ENCODE peak calls at places on chromosomes 6 and 20, in four cellular contexts. G, L, Q and S are unnamed samples.

GRCh38 chr6:74826318-74826717 is 379.5 kb downstream of the COL12A1 start:
- DNase-seq in G (no peak), L (no peak), Q (peak), S (no peak)

GRCh38 chr6:130906736-130907381 is 79.7 kb downstream of the SMLR1 start:
- DNase-seq in G (no peak), L (no peak), Q (peak), S (peak)

GRCh38 chr6:4973972-4974885 is 29.6 kb downstream of the RPP40 start:
- DNase-seq in G (no peak), L (no peak), Q (peak), S (peak)

GRCh38 chr6:157596886-157597285 is 215.9 kb downstream of the ZDHHC14 start:
- DNase-seq in G (no peak), L (no peak), Q (peak), S (no peak)

GRCh38 chr6:1612902-1613301 is 3.2 kb downstream of the FOXC1 start:
- DNase-seq in G (no peak), L (peak), Q (peak), S (peak)

GRCh38 chr20:1364106-1364505 is 28.7 kb downstream of the FKBP1A start:
- DNase-seq in G (no peak), L (no peak), Q (no peak), S (no peak)

GRCh38 chr6:169654590-169655391 is 47.0 kb downstream of the WDR27 start:
- DNase-seq in G (peak), L (peak), Q (peak), S (peak)

GRCh38 chr6:112298816-112299281 is 44.5 kb upstream of the LAMA4 start:
- DNase-seq in G (peak), L (no peak), Q (peak), S (peak)

GRCh38 chr20:53921443-53921973 is 148.9 kb downstream of the BCAS1 start:
- DNase-seq in G (no peak), L (no peak), Q (no peak), S (no peak)

GRCh38 chr6:43887906-43888683 is 118.1 kb downstream of the VEGFA start:
- DNase-seq in G (no peak), L (no peak), Q (no peak), S (no peak)

GRCh38 chr6:39091163-39091562 is 23.8 kb downstream of the SAYSD1 start:
- DNase-seq in G (no peak), L (no peak), Q (no peak), S (no peak)

GRCh38 chr20:62364911-62365736 is 2.0 kb downstream of the LAMA5 start:
- DNase-seq in G (peak), L (no peak), Q (no peak), S (no peak)

GRCh38 chr6:71246596-71246995 is 42.0 kb upstream of the OGFRL1 start:
- DNase-seq in G (no peak), L (no peak), Q (no peak), S (no peak)

GRCh38 chr20:54745780-54746179 is 270.4 kb downstream of the DOK5 start:
- DNase-seq in G (no peak), L (no peak), Q (no peak), S (no peak)

GRCh38 chr6:190596-191395 is 101.5 kb upstream of the DUSP22 start:
- DNase-seq in G (no peak), L (no peak), Q (no peak), S (no peak)

GRCh38 chr6:46674410-46674809 is 13.3 kb upstream of the TDRD6 start:
- DNase-seq in G (no peak), L (no peak), Q (no peak), S (no peak)
- TF ChIP-seq CTCF in G (no peak), L (no peak), Q (no peak), S (no peak)

DNA sequence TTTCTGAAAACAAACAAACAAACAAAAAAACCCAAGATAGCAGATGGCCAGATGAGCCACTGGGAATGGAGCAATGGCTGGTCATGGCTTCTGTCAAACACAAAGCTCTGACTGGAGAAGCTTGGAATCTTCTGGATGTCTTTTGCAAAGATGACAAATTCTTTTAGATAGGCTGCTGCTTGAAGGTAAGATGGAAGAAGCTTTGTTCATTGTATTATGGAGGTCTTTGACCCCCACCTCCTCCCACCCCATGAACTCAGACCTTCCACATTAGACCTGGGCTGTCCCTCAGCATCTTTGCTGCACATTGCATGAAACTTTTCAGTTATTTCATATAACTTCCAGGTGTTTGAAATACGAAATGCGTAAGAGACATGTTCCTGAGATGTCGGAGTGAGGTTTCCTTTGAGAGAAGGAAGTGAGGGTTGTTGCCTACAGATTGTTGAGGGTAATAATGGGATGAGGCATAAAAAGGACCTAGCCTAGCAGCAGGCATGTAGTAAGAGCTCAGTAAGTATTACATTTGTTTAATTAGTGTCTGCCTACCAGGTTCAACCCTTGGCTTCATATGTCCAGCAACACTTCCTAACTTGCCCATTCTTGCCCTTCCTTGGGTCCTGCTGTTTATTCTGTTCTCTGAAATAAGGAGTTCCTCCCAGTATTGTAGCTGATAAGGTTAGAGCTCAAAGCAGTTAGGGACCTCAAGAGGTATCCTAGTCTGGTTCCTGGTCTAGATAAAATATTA is 51.4 kb upstream of the IER3 start:
- DNase-seq in G (no peak), L (no peak), Q (no peak), S (no peak)
- TF ChIP-seq CTCF in G (no peak), L (no peak), Q (no peak), S (no peak)

GRCh38 chr6:22519237-22519636 is 50.1 kb upstream of the HDGFL1 start:
- DNase-seq in G (no peak), L (no peak), Q (no peak), S (no peak)
- TF ChIP-seq CTCF in G (no peak), L (no peak), Q (no peak), S (no peak)

GRCh38 chr6:53103993-53104675 is 38.9 kb downstream of the FBXO9 start:
- DNase-seq in G (peak), L (no peak), Q (peak), S (no peak)
- TF ChIP-seq CTCF in G (peak), L (no peak), Q (peak), S (no peak)

GRCh38 chr6:6696867-6697531 is 108.5 kb downstream of the LY86 start:
- DNase-seq in G (peak), L (no peak), Q (peak), S (no peak)
- TF ChIP-seq CTCF in G (peak), L (peak), Q (peak), S (peak)

GRCh38 chr6:125066140-125066539 is 87.4 kb upstream of the TPD52L1 start:
- DNase-seq in G (no peak), L (no peak), Q (no peak), S (no peak)

GRCh38 chr6:125063307-125063706 is 90.3 kb upstream of the TPD52L1 start:
- DNase-seq in G (no peak), L (no peak), Q (no peak), S (no peak)

GRCh38 chr6:125067552-125067951 is 86.0 kb upstream of the TPD52L1 start:
- DNase-seq in G (no peak), L (no peak), Q (no peak), S (no peak)

GRCh38 chr6:125066964-125067363 is 86.6 kb upstream of the TPD52L1 start:
- DNase-seq in G (no peak), L (no peak), Q (peak), S (peak)
- TF ChIP-seq CTCF in G (no peak), L (no peak), Q (no peak), S (no peak)

GRCh38 chr20:3767434-3768341 is at the start of gene ADISSP:
- DNase-seq in G (peak), L (peak), Q (peak), S (peak)
- TF ChIP-seq CTCF in G (no peak), L (peak), Q (no peak), S (no peak)

GRCh38 chr20:37275125-37275524 is 13.5 kb upstream of the GHRH start:
- DNase-seq in G (no peak), L (no peak), Q (no peak), S (no peak)

GRCh38 chr20:37277253-37277593 is 12.2 kb upstream of the MANBAL start:
- DNase-seq in G (no peak), L (no peak), Q (no peak), S (no peak)

GRCh38 chr20:37273988-37274387 is 12.4 kb upstream of the GHRH start:
- DNase-seq in G (no peak), L (no peak), Q (no peak), S (no peak)

GRCh38 chr20:37278966-37279590 is 10.4 kb upstream of the MANBAL start:
- DNase-seq in G (no peak), L (no peak), Q (peak), S (no peak)

GRCh38 chr20:37276494-37277252 is 12.8 kb upstream of the MANBAL start:
- DNase-seq in G (peak), L (no peak), Q (peak), S (peak)
- TF ChIP-seq CTCF in G (peak), L (peak), Q (peak), S (peak)

DNA sequence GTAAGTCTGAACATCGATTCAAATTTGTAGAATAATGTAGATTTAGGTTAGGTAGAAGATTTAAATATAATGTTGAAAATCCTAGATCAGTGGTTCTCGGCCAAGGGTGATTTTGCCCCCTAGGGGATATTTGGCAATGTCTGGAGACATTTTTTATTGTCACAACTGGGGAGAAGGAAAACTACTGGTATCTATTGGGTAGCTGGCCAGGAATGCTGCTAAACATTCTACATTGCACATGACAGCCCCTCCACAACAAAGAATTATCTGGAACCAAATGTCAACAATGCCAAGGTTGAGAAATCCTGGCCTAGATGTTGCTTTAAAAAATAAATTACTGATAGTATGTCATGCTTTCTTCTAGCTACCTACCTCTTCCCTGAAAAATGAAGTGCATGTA is 76.1 kb downstream of the HIVEP2 start:
- DNase-seq in G (no peak), L (no peak), Q (no peak), S (no peak)
- TF ChIP-seq CTCF in G (no peak), L (no peak), Q (no peak), S (no peak)